ENCODE peak calls at places on chromosomes 6 and 20, in nine cellular contexts. One of them, this sample, is unnamed.
A peak's percentile ranks its signal among the peaks of the same experiment; 100 is the strongest.

GRCh38 chr20:41203660-41204059 is 66.3 kb downstream of the PLCG1 start:
- DNase-seq in vagina: no peak
- DNase-seq in uterus: no peak
- DNase-seq in HCT116: no peak
- DNase-seq in heart left ventricle: no peak
- DNase-seq in Peyer's patch: no peak
- DNase-seq in prostate gland: no peak
- DNase-seq in IMR-90: no peak
- DNase-seq in stomach: no peak
- DNase-seq in this sample: no peak

GRCh38 chr20:58945967-58946631 is 35.0 kb upstream of the NELFCD start:
- DNase-seq in Peyer's patch: no peak
- DNase-seq in stomach: no peak
- DNase-seq in IMR-90: no peak
- DNase-seq in vagina: no peak
- DNase-seq in heart left ventricle: no peak
- DNase-seq in prostate gland: no peak
- DNase-seq in HCT116: no peak
- DNase-seq in uterus: no peak
- DNase-seq in this sample: no peak

GRCh38 chr6:132715204-132715603 is 1.3 kb upstream of the VNN1 start:
- DNase-seq in uterus: no peak
- DNase-seq in prostate gland: peak; percentile 22
- DNase-seq in vagina: no peak
- DNase-seq in IMR-90: peak; percentile 76
- DNase-seq in stomach: peak; percentile 61
- DNase-seq in heart left ventricle: peak; percentile 24
- DNase-seq in HCT116: peak; percentile 49
- DNase-seq in Peyer's patch: peak; percentile 68
- DNase-seq in this sample: no peak

GRCh38 chr20:10119336-10119735 is 84.5 kb downstream of the ANKEF1 start:
- DNase-seq in uterus: no peak
- DNase-seq in HCT116: no peak
- DNase-seq in IMR-90: no peak
- DNase-seq in Peyer's patch: no peak
- DNase-seq in stomach: no peak
- DNase-seq in heart left ventricle: no peak
- DNase-seq in prostate gland: no peak
- DNase-seq in vagina: no peak
- DNase-seq in this sample: no peak

GRCh38 chr6:88287696-88288095 is 121.5 kb upstream of the CNR1 start:
- DNase-seq in stomach: no peak
- DNase-seq in HCT116: no peak
- DNase-seq in heart left ventricle: no peak
- DNase-seq in IMR-90: no peak
- DNase-seq in uterus: no peak
- DNase-seq in prostate gland: no peak
- DNase-seq in vagina: no peak
- DNase-seq in Peyer's patch: no peak
- DNase-seq in this sample: no peak

GRCh38 chr20:62620624-62621023 is 21.7 kb upstream of the SLCO4A1 start:
- DNase-seq in prostate gland: no peak
- DNase-seq in HCT116: no peak
- DNase-seq in Peyer's patch: no peak
- DNase-seq in stomach: no peak
- DNase-seq in heart left ventricle: no peak
- DNase-seq in uterus: no peak
- DNase-seq in vagina: no peak
- DNase-seq in IMR-90: no peak
- DNase-seq in this sample: no peak

GRCh38 chr6:28458577-28458976 is 15.3 kb upstream of the ZSCAN23 start:
- DNase-seq in uterus: no peak
- DNase-seq in HCT116: no peak
- DNase-seq in IMR-90: no peak
- DNase-seq in heart left ventricle: no peak
- DNase-seq in stomach: no peak
- DNase-seq in prostate gland: peak; percentile 23
- DNase-seq in Peyer's patch: no peak
- DNase-seq in vagina: no peak
- DNase-seq in this sample: no peak

GRCh38 chr6:126657556-126658129 is 317.7 kb downstream of the CENPW start:
- DNase-seq in prostate gland: no peak
- DNase-seq in HCT116: peak; percentile 39
- DNase-seq in Peyer's patch: no peak
- DNase-seq in uterus: no peak
- DNase-seq in heart left ventricle: no peak
- DNase-seq in IMR-90: peak; percentile 44
- DNase-seq in stomach: no peak
- DNase-seq in vagina: no peak
- DNase-seq in this sample: peak; percentile 21

GRCh38 chr20:62172666-62173065 is 10.2 kb upstream of the MTG2 start:
- DNase-seq in prostate gland: no peak
- DNase-seq in vagina: no peak
- DNase-seq in Peyer's patch: no peak
- DNase-seq in uterus: no peak
- DNase-seq in stomach: no peak
- DNase-seq in IMR-90: no peak
- DNase-seq in heart left ventricle: no peak
- DNase-seq in HCT116: no peak
- DNase-seq in this sample: no peak

GRCh38 chr6:159760602-159761057 is 1.2 kb upstream of the ACAT2 start:
- DNase-seq in uterus: no peak
- DNase-seq in IMR-90: peak; percentile 64
- DNase-seq in prostate gland: no peak
- DNase-seq in HCT116: no peak
- DNase-seq in heart left ventricle: no peak
- DNase-seq in vagina: no peak
- DNase-seq in Peyer's patch: no peak
- DNase-seq in stomach: no peak
- DNase-seq in this sample: no peak

GRCh38 chr6:137630666-137631065 is 136.5 kb upstream of the OLIG3 start:
- DNase-seq in IMR-90: no peak
- DNase-seq in prostate gland: no peak
- DNase-seq in vagina: no peak
- DNase-seq in heart left ventricle: no peak
- DNase-seq in HCT116: no peak
- DNase-seq in uterus: no peak
- DNase-seq in Peyer's patch: no peak
- DNase-seq in stomach: no peak
- DNase-seq in this sample: no peak

GRCh38 chr20:8646026-8646425 is 422.9 kb upstream of the PLCB4 start:
- DNase-seq in stomach: no peak
- DNase-seq in heart left ventricle: no peak
- DNase-seq in prostate gland: no peak
- DNase-seq in IMR-90: peak; percentile 52
- DNase-seq in uterus: no peak
- DNase-seq in vagina: no peak
- DNase-seq in HCT116: no peak
- DNase-seq in Peyer's patch: no peak
- DNase-seq in this sample: no peak

GRCh38 chr20:11726021-11726420 is 191.7 kb upstream of the BTBD3 start:
- DNase-seq in prostate gland: no peak
- DNase-seq in vagina: no peak
- DNase-seq in heart left ventricle: no peak
- DNase-seq in uterus: no peak
- DNase-seq in IMR-90: no peak
- DNase-seq in stomach: no peak
- DNase-seq in HCT116: no peak
- DNase-seq in Peyer's patch: no peak
- DNase-seq in this sample: no peak

GRCh38 chr6:2999005-2999620 is 581 bp upstream of the NQO2 start:
- DNase-seq in stomach: peak; percentile 67
- DNase-seq in Peyer's patch: peak; percentile 85
- DNase-seq in uterus: no peak
- DNase-seq in heart left ventricle: no peak
- DNase-seq in HCT116: no peak
- DNase-seq in IMR-90: peak; percentile 78
- DNase-seq in prostate gland: no peak
- DNase-seq in vagina: peak; percentile 96
- DNase-seq in this sample: peak; percentile 58

GRCh38 chr6:29769336-29769735 is 46.1 kb downstream of the HLA-F start:
- DNase-seq in stomach: no peak
- DNase-seq in prostate gland: no peak
- DNase-seq in HCT116: no peak
- DNase-seq in Peyer's patch: no peak
- DNase-seq in vagina: no peak
- DNase-seq in uterus: no peak
- DNase-seq in IMR-90: no peak
- DNase-seq in heart left ventricle: no peak
- DNase-seq in this sample: no peak
- H3K27me3 ChIP-seq in stomach: no peaks in the 10 kb centered on the region
- H3K27me3 ChIP-seq in prostate gland: no peaks in the 10 kb centered on the region
- H3K27me3 ChIP-seq in HCT116: no peaks in the 10 kb centered on the region
- H3K27me3 ChIP-seq in Peyer's patch: no peaks in the 10 kb centered on the region
- H3K27me3 ChIP-seq in vagina: no peaks in the 10 kb centered on the region
- H3K27me3 ChIP-seq in uterus: no peaks in the 10 kb centered on the region
- H3K27me3 ChIP-seq in IMR-90: peaks cover 11% of the 10 kb centered on the region
- H3K27me3 ChIP-seq in heart left ventricle: no peaks in the 10 kb centered on the region
- H3K27me3 ChIP-seq in this sample: no peaks in the 10 kb centered on the region

DNA sequence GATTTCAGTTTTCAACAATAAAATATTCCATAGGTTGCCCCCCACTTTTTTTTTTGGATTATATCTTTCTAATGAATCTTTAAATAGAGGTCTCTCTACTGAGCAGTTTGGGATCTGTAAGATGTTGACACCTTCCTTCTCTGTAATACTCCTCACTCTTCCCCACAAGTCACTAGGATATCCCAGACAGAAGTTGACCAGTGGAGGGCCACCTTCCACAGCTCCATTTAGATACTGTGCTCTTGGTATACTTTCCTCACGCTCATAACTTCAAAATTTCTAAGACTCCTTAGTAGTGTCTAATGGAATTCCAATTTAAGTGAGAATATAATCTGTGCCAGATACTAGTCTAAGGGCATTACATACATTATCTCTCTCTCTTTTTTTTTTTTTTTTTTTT is 159.0 kb upstream of the BEND3 start:
- DNase-seq in vagina: no peak
- DNase-seq in prostate gland: no peak
- DNase-seq in IMR-90: no peak
- DNase-seq in Peyer's patch: no peak
- DNase-seq in uterus: no peak
- DNase-seq in HCT116: no peak
- DNase-seq in heart left ventricle: no peak
- DNase-seq in stomach: no peak
- DNase-seq in this sample: no peak
- TF ChIP-seq CTCF in vagina: no peak
- TF ChIP-seq CTCF in prostate gland: no peak
- TF ChIP-seq CTCF in IMR-90: no peak
- TF ChIP-seq CTCF in Peyer's patch: no peak
- TF ChIP-seq CTCF in uterus: no peak
- TF ChIP-seq CTCF in HCT116: no peak
- TF ChIP-seq CTCF in heart left ventricle: no peak
- TF ChIP-seq CTCF in stomach: no peak
- TF ChIP-seq CTCF in this sample: no peak

DNA sequence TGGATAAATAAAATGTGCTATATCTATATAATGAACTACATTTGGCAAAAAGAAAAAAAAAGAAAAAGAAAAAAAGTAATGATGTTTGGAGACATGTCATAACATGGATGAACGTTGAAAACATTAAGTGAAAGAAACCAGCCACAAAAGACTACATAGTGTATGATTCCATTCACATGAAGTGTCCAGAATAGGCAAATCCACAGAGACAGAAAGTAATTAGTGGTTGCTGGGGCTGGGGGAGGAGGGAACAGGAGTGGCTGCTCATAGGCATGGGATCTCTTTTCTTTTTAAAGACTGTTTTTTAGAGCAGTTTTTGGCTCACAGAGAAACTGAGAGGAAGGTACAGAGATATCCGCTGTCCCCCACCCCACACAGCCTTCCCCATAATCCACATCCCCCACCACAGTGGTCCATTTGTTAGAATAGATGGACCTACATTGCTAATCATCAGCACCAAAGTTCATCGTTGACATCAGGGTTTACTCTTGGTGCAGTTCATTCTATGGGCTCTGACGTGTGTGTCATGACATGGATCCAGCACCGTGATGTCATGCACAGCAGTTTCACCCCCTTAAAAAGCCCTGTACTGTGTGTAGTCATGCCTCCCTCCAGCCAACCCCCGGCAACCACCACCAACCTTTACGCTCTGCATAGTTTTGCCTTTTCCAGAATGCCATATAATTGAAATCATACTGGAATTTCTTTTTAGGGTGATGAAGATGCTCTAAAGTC is 240.9 kb upstream of the RREB1 start:
- DNase-seq in stomach: no peak
- DNase-seq in Peyer's patch: no peak
- DNase-seq in vagina: no peak
- DNase-seq in prostate gland: no peak
- DNase-seq in HCT116: no peak
- DNase-seq in heart left ventricle: no peak
- DNase-seq in uterus: no peak
- DNase-seq in IMR-90: no peak
- DNase-seq in this sample: no peak
- TF ChIP-seq POLR2A in stomach: no peak
- TF ChIP-seq POLR2A in Peyer's patch: no peak
- TF ChIP-seq POLR2A in vagina: no peak
- TF ChIP-seq POLR2A in prostate gland: no peak
- TF ChIP-seq POLR2A in HCT116: no peak
- TF ChIP-seq POLR2A in heart left ventricle: no peak
- TF ChIP-seq POLR2A in uterus: no peak
- TF ChIP-seq POLR2A in IMR-90: no peak
- TF ChIP-seq POLR2A in this sample: no peak

GRCh38 chr20:45500022-45500421 is 15.4 kb downstream of the SPINT3 start:
- DNase-seq in stomach: no peak
- DNase-seq in uterus: no peak
- DNase-seq in IMR-90: no peak
- DNase-seq in heart left ventricle: no peak
- DNase-seq in HCT116: no peak
- DNase-seq in Peyer's patch: peak; percentile 91
- DNase-seq in vagina: peak; percentile 65
- DNase-seq in prostate gland: no peak
- DNase-seq in this sample: no peak

GRCh38 chr20:45502561-45502960 is 12.9 kb downstream of the SPINT3 start:
- DNase-seq in stomach: no peak
- DNase-seq in prostate gland: no peak
- DNase-seq in Peyer's patch: no peak
- DNase-seq in HCT116: no peak
- DNase-seq in uterus: no peak
- DNase-seq in vagina: no peak
- DNase-seq in heart left ventricle: no peak
- DNase-seq in IMR-90: no peak
- DNase-seq in this sample: no peak

GRCh38 chr20:45497971-45498494 is 17.4 kb downstream of the SPINT3 start:
- DNase-seq in vagina: peak; percentile 37
- DNase-seq in HCT116: no peak
- DNase-seq in Peyer's patch: no peak
- DNase-seq in heart left ventricle: no peak
- DNase-seq in stomach: no peak
- DNase-seq in IMR-90: no peak
- DNase-seq in prostate gland: no peak
- DNase-seq in uterus: no peak
- DNase-seq in this sample: no peak

GRCh38 chr20:45503430-45503829 is 12.0 kb downstream of the SPINT3 start:
- DNase-seq in stomach: no peak
- DNase-seq in vagina: no peak
- DNase-seq in prostate gland: no peak
- DNase-seq in heart left ventricle: no peak
- DNase-seq in IMR-90: no peak
- DNase-seq in Peyer's patch: no peak
- DNase-seq in uterus: no peak
- DNase-seq in HCT116: no peak
- DNase-seq in this sample: no peak

GRCh38 chr20:45501600-45501999 is 13.8 kb downstream of the SPINT3 start:
- DNase-seq in HCT116: no peak
- DNase-seq in uterus: no peak
- DNase-seq in prostate gland: no peak
- DNase-seq in heart left ventricle: no peak
- DNase-seq in Peyer's patch: no peak
- DNase-seq in vagina: no peak
- DNase-seq in stomach: no peak
- DNase-seq in IMR-90: no peak
- DNase-seq in this sample: no peak
- H3K27me3 ChIP-seq in HCT116: peaks cover 9% of the 10 kb centered on the region
- H3K27me3 ChIP-seq in uterus: no peaks in the 10 kb centered on the region
- H3K27me3 ChIP-seq in prostate gland: peaks cover 2% of the 10 kb centered on the region
- H3K27me3 ChIP-seq in heart left ventricle: no peaks in the 10 kb centered on the region
- H3K27me3 ChIP-seq in Peyer's patch: no peaks in the 10 kb centered on the region
- H3K27me3 ChIP-seq in vagina: no peaks in the 10 kb centered on the region
- H3K27me3 ChIP-seq in stomach: peaks cover 3% of the 10 kb centered on the region
- H3K27me3 ChIP-seq in IMR-90: peaks cover 2% of the 10 kb centered on the region
- H3K27me3 ChIP-seq in this sample: no peaks in the 10 kb centered on the region